ENCODE peak calls at places on chromosomes 13 and 19, in six cellular contexts. Y is SJCRH30, A is lower lobe of right lung, T is mammary epithelial cell, Z is left lung, Q is A549. R is an unnamed sample. For H3K4me1, the result is how much of the 10 kb centered on the place peaks cover.

GRCh38 chr13:91185294-91185863 is 162.1 kb upstream of the MIR17HG start:
- DNase-seq in A (no peak), Z (no peak), Y (peak), Q (peak), T (peak), R (no peak)

GRCh38 chr13:98044301-98044700 is 90.8 kb downstream of the IPO5 start:
- DNase-seq in A (no peak), T (peak), Z (no peak), Q (no peak), Y (no peak), R (no peak)

GRCh38 chr19:16338470-16339360 is 14.1 kb downstream of the KLF2 start:
- DNase-seq in T (peak), Y (peak), Z (peak), A (peak), Q (peak), R (no peak)

GRCh38 chr13:109644069-109644750 is 142.2 kb downstream of the IRS2 start:
- DNase-seq in A (no peak), Q (no peak), Y (no peak), T (no peak), Z (no peak), R (no peak)

GRCh38 chr13:108426893-108427292 is 157.4 kb downstream of the TNFSF13B start:
- DNase-seq in Q (no peak), A (no peak), Y (no peak), T (no peak), Z (peak), R (no peak)

GRCh38 chr19:12611361-12611699 is 610 bp downstream of the ZNF791 start:
- DNase-seq in Z (peak), Y (peak), Q (peak), T (peak), A (peak), R (peak)

GRCh38 chr19:21321134-21321533 is 8.1 kb downstream of the ZNF708 start:
- DNase-seq in Y (no peak), A (no peak), Q (no peak), Z (no peak), T (peak), R (no peak)

GRCh38 chr13:111480976-111481375 is 160.5 kb downstream of the TEX29 start:
- DNase-seq in Z (no peak), Y (no peak), T (no peak), A (no peak), Q (no peak), R (no peak)

GRCh38 chr19:28694812-28695211 is 518.1 kb downstream of the UQCRFS1 start:
- DNase-seq in Y (no peak), Q (no peak), T (peak), Z (no peak), A (no peak), R (no peak)

DNA sequence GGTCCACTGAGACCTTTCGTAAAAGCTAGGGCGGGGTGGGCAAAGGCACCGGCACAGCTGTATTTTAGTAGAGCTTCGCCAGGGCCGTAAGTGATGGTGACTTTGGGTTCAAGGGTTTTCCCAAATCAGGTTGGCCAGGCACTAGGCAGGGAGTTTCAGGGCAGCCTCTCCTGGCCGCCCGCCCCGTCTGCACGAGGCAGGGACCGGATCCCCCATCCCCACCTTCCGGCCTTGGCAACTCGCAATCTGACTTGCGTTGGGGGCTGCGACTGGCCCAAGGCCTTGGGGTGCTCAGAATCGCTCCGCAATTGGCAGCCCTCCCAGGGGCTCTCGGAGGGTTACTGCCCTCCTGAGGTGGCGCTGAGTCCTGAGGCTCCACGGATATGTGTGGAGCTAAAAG is 4.1 kb upstream of the ZIC5 start:
- DNase-seq in Q (no peak), T (no peak), Y (no peak), Z (no peak), A (no peak), R (no peak)
- H3K4me1 ChIP-seq in Q (under half), T (under half), Y (under half), Z (under half), A (under half), R (under half)

GRCh38 chr19:6484251-6484650 is 2.7 kb upstream of the DENND1C start:
- DNase-seq in Z (no peak), T (no peak), Y (no peak), Q (no peak), A (peak), R (no peak)

GRCh38 chr19:6481541-6482342 is at the start of gene DENND1C:
- DNase-seq in A (peak), T (no peak), Z (peak), Q (peak), Y (peak), R (peak)

GRCh38 chr19:6483235-6483634 is 1.6 kb upstream of the DENND1C start:
- DNase-seq in T (no peak), Z (no peak), Y (no peak), Q (no peak), A (no peak), R (no peak)

GRCh38 chr19:6480843-6481415 is 658 bp downstream of the DENND1C start:
- DNase-seq in Z (no peak), Q (no peak), Y (no peak), T (no peak), A (no peak), R (no peak)

GRCh38 chr19:6482343-6482686 is 728 bp upstream of the DENND1C start:
- DNase-seq in A (no peak), Y (no peak), Q (no peak), T (no peak), Z (no peak), R (no peak)
- H3K4me3 ChIP-seq in A (no peak), Y (no peak), Q (no peak), T (no peak), Z (no peak), R (no peak)

DNA sequence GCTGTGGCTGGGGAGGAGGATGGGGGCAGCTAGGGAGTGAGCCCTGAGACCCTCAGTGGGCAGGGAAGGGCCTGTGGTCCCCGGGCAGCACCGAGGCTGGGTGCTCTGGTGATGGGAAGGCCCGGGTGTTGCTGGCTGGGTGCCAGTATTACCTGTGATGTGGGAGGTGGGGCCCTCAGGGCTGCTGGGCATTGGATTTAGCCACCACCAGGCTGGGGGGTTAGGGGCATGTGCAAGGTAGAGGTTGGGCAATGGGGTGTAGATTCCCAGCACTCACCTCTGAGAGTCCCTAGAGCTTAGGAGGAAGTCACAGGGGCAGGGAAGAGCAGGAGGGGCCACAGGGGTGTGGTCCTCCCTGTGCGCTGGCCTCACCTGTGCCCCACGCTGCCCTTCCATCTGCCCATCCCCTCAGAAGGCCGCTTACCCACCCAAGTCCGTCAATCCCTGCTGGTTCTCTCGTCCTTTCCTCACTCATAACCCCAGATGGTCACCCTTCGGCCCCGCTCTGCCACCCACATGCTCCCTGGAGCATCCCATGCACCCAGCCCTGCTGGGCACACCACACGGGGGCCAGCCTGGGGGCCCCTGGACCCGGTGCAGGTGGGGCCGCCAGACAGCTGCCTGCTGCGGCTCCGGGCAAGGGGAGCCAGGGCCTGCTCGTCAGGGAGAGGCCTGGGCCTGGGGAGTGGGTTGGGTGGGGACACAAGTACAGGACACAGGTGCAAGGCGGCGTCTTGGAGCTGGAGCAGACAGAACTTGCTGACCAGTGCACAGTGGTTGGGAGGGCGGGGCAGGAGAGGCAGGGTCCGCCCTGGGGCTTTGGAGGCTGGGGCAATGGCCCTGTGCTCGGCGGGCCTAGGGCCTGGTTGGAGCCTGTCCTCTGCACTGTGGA is 12.5 kb downstream of the EPN1 start:
- DNase-seq in T (no peak), Z (peak), Q (no peak), A (peak), Y (no peak), R (no peak)
- H3K4me1 ChIP-seq in T (under half), Z (under half), Q (under half), A (under half), Y (under half), R (under half)

GRCh38 chr19:1235625-1236538 is 1.9 kb downstream of the CBARP start:
- DNase-seq in Y (no peak), Z (no peak), Q (no peak), T (no peak), A (no peak), R (no peak)
- H3K4me3 ChIP-seq in Y (peak), Z (no peak), Q (peak), T (no peak), A (no peak), R (peak)

GRCh38 chr19:3096902-3097326 is 2.8 kb downstream of the GNA11 start:
- DNase-seq in Z (no peak), Y (no peak), A (no peak), Q (no peak), T (no peak), R (no peak)
- H3K4me1 ChIP-seq in Z (half or more), Y (under half), A (half or more), Q (under half), T (under half), R (under half)

R was measured in BE2C.